ENCODE peak calls at places on chromosomes 12 and 14, in six cellular contexts. One of them, this sample, is unnamed.

GRCh38 chr12:112107728-112108447 is 695 bp downstream of the NAA25 start:
- DNase-seq in frontal cortex: no peak
- DNase-seq in CD8-positive, alpha-beta memory T cell: no peak
- DNase-seq in GM04503: no peak
- DNase-seq in iPS DF 19.7: no peak
- DNase-seq in effector CD8-positive, alpha-beta T cell: no peak
- DNase-seq in this sample: no peak

GRCh38 chr14:104980601-104981531 is 2.7 kb upstream of the AHNAK2 start:
- DNase-seq in frontal cortex: no peak
- DNase-seq in CD8-positive, alpha-beta memory T cell: no peak
- DNase-seq in GM04503: no peak
- DNase-seq in iPS DF 19.7: no peak
- DNase-seq in effector CD8-positive, alpha-beta T cell: no peak
- DNase-seq in this sample: no peak

GRCh38 chr14:50607181-50607580 is 47.2 kb downstream of the ATL1 start:
- DNase-seq in frontal cortex: no peak
- DNase-seq in CD8-positive, alpha-beta memory T cell: no peak
- DNase-seq in GM04503: peak
- DNase-seq in iPS DF 19.7: no peak
- DNase-seq in effector CD8-positive, alpha-beta T cell: no peak
- DNase-seq in this sample: no peak

GRCh38 chr14:64733899-64734298 is 29.7 kb downstream of the PLEKHG3 start:
- DNase-seq in frontal cortex: no peak
- DNase-seq in CD8-positive, alpha-beta memory T cell: no peak
- DNase-seq in GM04503: no peak
- DNase-seq in iPS DF 19.7: no peak
- DNase-seq in effector CD8-positive, alpha-beta T cell: no peak
- DNase-seq in this sample: no peak

GRCh38 chr12:13171921-13172859 is 24.3 kb upstream of the EMP1 start:
- DNase-seq in frontal cortex: no peak
- DNase-seq in CD8-positive, alpha-beta memory T cell: no peak
- DNase-seq in GM04503: peak
- DNase-seq in iPS DF 19.7: peak
- DNase-seq in effector CD8-positive, alpha-beta T cell: no peak
- DNase-seq in this sample: no peak

GRCh38 chr12:126114420-126114819 is 1049.2 kb downstream of the AACS start:
- DNase-seq in frontal cortex: no peak
- DNase-seq in CD8-positive, alpha-beta memory T cell: no peak
- DNase-seq in GM04503: no peak
- DNase-seq in iPS DF 19.7: no peak
- DNase-seq in effector CD8-positive, alpha-beta T cell: no peak
- DNase-seq in this sample: no peak

GRCh38 chr12:100058482-100059029 is 73.8 kb upstream of the ANKS1B start:
- DNase-seq in frontal cortex: no peak
- DNase-seq in CD8-positive, alpha-beta memory T cell: no peak
- DNase-seq in GM04503: peak
- DNase-seq in iPS DF 19.7: no peak
- DNase-seq in effector CD8-positive, alpha-beta T cell: no peak
- DNase-seq in this sample: no peak

GRCh38 chr12:65894127-65894526 is 69.8 kb downstream of the HMGA2 start:
- DNase-seq in frontal cortex: no peak
- DNase-seq in CD8-positive, alpha-beta memory T cell: no peak
- DNase-seq in GM04503: no peak
- DNase-seq in iPS DF 19.7: no peak
- DNase-seq in effector CD8-positive, alpha-beta T cell: no peak
- DNase-seq in this sample: no peak

GRCh38 chr12:45292486-45293195 is 76.7 kb downstream of the ANO6 start:
- DNase-seq in frontal cortex: no peak
- DNase-seq in CD8-positive, alpha-beta memory T cell: no peak
- DNase-seq in GM04503: no peak
- DNase-seq in iPS DF 19.7: no peak
- DNase-seq in effector CD8-positive, alpha-beta T cell: no peak
- DNase-seq in this sample: no peak

GRCh38 chr12:51972424-51972812 is 20.9 kb downstream of the ACVR1B start:
- DNase-seq in frontal cortex: no peak
- DNase-seq in CD8-positive, alpha-beta memory T cell: no peak
- DNase-seq in GM04503: no peak
- DNase-seq in iPS DF 19.7: no peak
- DNase-seq in effector CD8-positive, alpha-beta T cell: no peak
- DNase-seq in this sample: no peak

GRCh38 chr12:53498235-53498630 is 1.0 kb downstream of the MAP3K12 start:
- DNase-seq in frontal cortex: no peak
- DNase-seq in CD8-positive, alpha-beta memory T cell: no peak
- DNase-seq in GM04503: no peak
- DNase-seq in iPS DF 19.7: no peak
- DNase-seq in effector CD8-positive, alpha-beta T cell: no peak
- DNase-seq in this sample: no peak

GRCh38 chr14:90810808-90811207 is 5.4 kb downstream of the TTC7B start:
- DNase-seq in frontal cortex: no peak
- DNase-seq in CD8-positive, alpha-beta memory T cell: no peak
- DNase-seq in GM04503: no peak
- DNase-seq in iPS DF 19.7: no peak
- DNase-seq in effector CD8-positive, alpha-beta T cell: no peak
- DNase-seq in this sample: no peak

GRCh38 chr14:77123381-77124344 is 17.9 kb downstream of the ZDHHC22 start:
- DNase-seq in frontal cortex: no peak
- DNase-seq in CD8-positive, alpha-beta memory T cell: no peak
- DNase-seq in GM04503: no peak
- DNase-seq in iPS DF 19.7: no peak
- DNase-seq in effector CD8-positive, alpha-beta T cell: no peak
- DNase-seq in this sample: no peak

GRCh38 chr14:103121161-103121845 is 2.0 kb upstream of the TNFAIP2 start:
- DNase-seq in frontal cortex: no peak
- DNase-seq in CD8-positive, alpha-beta memory T cell: no peak
- DNase-seq in GM04503: no peak
- DNase-seq in iPS DF 19.7: no peak
- DNase-seq in effector CD8-positive, alpha-beta T cell: no peak
- DNase-seq in this sample: no peak

GRCh38 chr12:46952880-46953517 is 126.4 kb upstream of the PCED1B start:
- DNase-seq in frontal cortex: no peak
- DNase-seq in CD8-positive, alpha-beta memory T cell: no peak
- DNase-seq in GM04503: no peak
- DNase-seq in iPS DF 19.7: no peak
- DNase-seq in effector CD8-positive, alpha-beta T cell: no peak
- DNase-seq in this sample: no peak

GRCh38 chr12:481422-481821 is 21.7 kb downstream of the B4GALNT3 start:
- DNase-seq in frontal cortex: no peak
- DNase-seq in CD8-positive, alpha-beta memory T cell: no peak
- DNase-seq in GM04503: no peak
- DNase-seq in iPS DF 19.7: no peak
- DNase-seq in effector CD8-positive, alpha-beta T cell: no peak
- DNase-seq in this sample: no peak

GRCh38 chr12:92627511-92627910 is 75.3 kb upstream of the PLEKHG7 start:
- DNase-seq in frontal cortex: no peak
- DNase-seq in CD8-positive, alpha-beta memory T cell: no peak
- DNase-seq in GM04503: no peak
- DNase-seq in iPS DF 19.7: no peak
- DNase-seq in effector CD8-positive, alpha-beta T cell: no peak
- DNase-seq in this sample: no peak

GRCh38 chr14:23545740-23546411 is 5.7 kb downstream of the ZFHX2 start:
- DNase-seq in frontal cortex: no peak
- DNase-seq in CD8-positive, alpha-beta memory T cell: no peak
- DNase-seq in GM04503: no peak
- DNase-seq in iPS DF 19.7: no peak
- DNase-seq in effector CD8-positive, alpha-beta T cell: no peak
- DNase-seq in this sample: no peak

GRCh38 chr14:75981426-75981825 is 369 bp downstream of the TGFB3 start:
- DNase-seq in frontal cortex: peak
- DNase-seq in CD8-positive, alpha-beta memory T cell: no peak
- DNase-seq in GM04503: no peak
- DNase-seq in iPS DF 19.7: no peak
- DNase-seq in effector CD8-positive, alpha-beta T cell: no peak
- DNase-seq in this sample: peak

GRCh38 chr12:69509308-69509736 is 39.1 kb downstream of the FRS2 start:
- DNase-seq in frontal cortex: no peak
- DNase-seq in CD8-positive, alpha-beta memory T cell: no peak
- DNase-seq in GM04503: no peak
- DNase-seq in iPS DF 19.7: no peak
- DNase-seq in effector CD8-positive, alpha-beta T cell: no peak
- DNase-seq in this sample: no peak

GRCh38 chr12:71038960-71039359 is 118.4 kb upstream of the PTPRR start:
- DNase-seq in frontal cortex: no peak
- DNase-seq in CD8-positive, alpha-beta memory T cell: no peak
- DNase-seq in GM04503: no peak
- DNase-seq in iPS DF 19.7: no peak
- DNase-seq in effector CD8-positive, alpha-beta T cell: no peak
- DNase-seq in this sample: no peak

GRCh38 chr12:25712169-25712568 is 159.1 kb upstream of the LMNTD1 start:
- DNase-seq in frontal cortex: no peak
- DNase-seq in CD8-positive, alpha-beta memory T cell: no peak
- DNase-seq in GM04503: no peak
- DNase-seq in iPS DF 19.7: no peak
- DNase-seq in effector CD8-positive, alpha-beta T cell: no peak
- DNase-seq in this sample: no peak

GRCh38 chr14:61077946-61078738 is 97.1 kb downstream of the SLC38A6 start:
- DNase-seq in frontal cortex: no peak
- DNase-seq in CD8-positive, alpha-beta memory T cell: no peak
- DNase-seq in GM04503: no peak
- DNase-seq in iPS DF 19.7: no peak
- DNase-seq in effector CD8-positive, alpha-beta T cell: no peak
- DNase-seq in this sample: no peak

GRCh38 chr12:95591731-95592130 is 40.5 kb upstream of the USP44 start:
- DNase-seq in frontal cortex: no peak
- DNase-seq in CD8-positive, alpha-beta memory T cell: no peak
- DNase-seq in GM04503: no peak
- DNase-seq in iPS DF 19.7: no peak
- DNase-seq in effector CD8-positive, alpha-beta T cell: no peak
- DNase-seq in this sample: no peak

GRCh38 chr12:13097526-13097925 is 5.9 kb downstream of the GSG1 start:
- DNase-seq in frontal cortex: no peak
- DNase-seq in CD8-positive, alpha-beta memory T cell: no peak
- DNase-seq in GM04503: no peak
- DNase-seq in iPS DF 19.7: no peak
- DNase-seq in effector CD8-positive, alpha-beta T cell: no peak
- DNase-seq in this sample: peak

GRCh38 chr12:120630139-120630895 is 10.1 kb upstream of the CABP1 start:
- DNase-seq in frontal cortex: no peak
- DNase-seq in CD8-positive, alpha-beta memory T cell: no peak
- DNase-seq in GM04503: no peak
- DNase-seq in iPS DF 19.7: no peak
- DNase-seq in effector CD8-positive, alpha-beta T cell: no peak
- DNase-seq in this sample: no peak

GRCh38 chr12:115155665-115156645 is 472.0 kb upstream of the TBX3 start:
- DNase-seq in frontal cortex: no peak
- DNase-seq in CD8-positive, alpha-beta memory T cell: no peak
- DNase-seq in GM04503: peak
- DNase-seq in iPS DF 19.7: peak
- DNase-seq in effector CD8-positive, alpha-beta T cell: no peak
- DNase-seq in this sample: no peak

GRCh38 chr12:109771746-109772621 is 58.4 kb downstream of the FAM222A start:
- DNase-seq in frontal cortex: no peak
- DNase-seq in CD8-positive, alpha-beta memory T cell: no peak
- DNase-seq in GM04503: no peak
- DNase-seq in iPS DF 19.7: no peak
- DNase-seq in effector CD8-positive, alpha-beta T cell: no peak
- DNase-seq in this sample: no peak

GRCh38 chr12:130780325-130780724 is 58.7 kb downstream of the STX2 start:
- DNase-seq in frontal cortex: no peak
- DNase-seq in CD8-positive, alpha-beta memory T cell: no peak
- DNase-seq in GM04503: no peak
- DNase-seq in iPS DF 19.7: no peak
- DNase-seq in effector CD8-positive, alpha-beta T cell: no peak
- DNase-seq in this sample: no peak

GRCh38 chr14:103243764-103244737 is 90.0 kb upstream of the EIF5 start:
- DNase-seq in frontal cortex: no peak
- DNase-seq in CD8-positive, alpha-beta memory T cell: no peak
- DNase-seq in GM04503: no peak
- DNase-seq in iPS DF 19.7: no peak
- DNase-seq in effector CD8-positive, alpha-beta T cell: no peak
- DNase-seq in this sample: no peak

GRCh38 chr12:43914923-43915468 is 79.1 kb downstream of the TMEM117 start:
- DNase-seq in frontal cortex: no peak
- DNase-seq in CD8-positive, alpha-beta memory T cell: no peak
- DNase-seq in GM04503: no peak
- DNase-seq in iPS DF 19.7: no peak
- DNase-seq in effector CD8-positive, alpha-beta T cell: no peak
- DNase-seq in this sample: no peak

GRCh38 chr12:104622942-104623341 is 166.2 kb downstream of the CHST11 start:
- DNase-seq in frontal cortex: no peak
- DNase-seq in CD8-positive, alpha-beta memory T cell: no peak
- DNase-seq in GM04503: no peak
- DNase-seq in iPS DF 19.7: no peak
- DNase-seq in effector CD8-positive, alpha-beta T cell: no peak
- DNase-seq in this sample: no peak

GRCh38 chr12:8890313-8891084 is 23.8 kb upstream of the PHC1 start:
- DNase-seq in frontal cortex: no peak
- DNase-seq in CD8-positive, alpha-beta memory T cell: peak
- DNase-seq in GM04503: peak
- DNase-seq in iPS DF 19.7: no peak
- DNase-seq in effector CD8-positive, alpha-beta T cell: peak
- DNase-seq in this sample: peak

GRCh38 chr12:53279888-53280498 is 11.9 kb downstream of the ESPL1 start:
- DNase-seq in frontal cortex: no peak
- DNase-seq in CD8-positive, alpha-beta memory T cell: no peak
- DNase-seq in GM04503: no peak
- DNase-seq in iPS DF 19.7: no peak
- DNase-seq in effector CD8-positive, alpha-beta T cell: no peak
- DNase-seq in this sample: no peak

GRCh38 chr12:59820594-59821011 is 224.8 kb downstream of the SLC16A7 start:
- DNase-seq in frontal cortex: no peak
- DNase-seq in CD8-positive, alpha-beta memory T cell: no peak
- DNase-seq in GM04503: peak
- DNase-seq in iPS DF 19.7: no peak
- DNase-seq in effector CD8-positive, alpha-beta T cell: no peak
- DNase-seq in this sample: no peak

GRCh38 chr12:56334490-56334793 is 642 bp upstream of the PAN2 start:
- DNase-seq in frontal cortex: no peak
- DNase-seq in CD8-positive, alpha-beta memory T cell: no peak
- DNase-seq in GM04503: no peak
- DNase-seq in iPS DF 19.7: no peak
- DNase-seq in effector CD8-positive, alpha-beta T cell: no peak
- DNase-seq in this sample: no peak

GRCh38 chr14:91246051-91246852 is 1.7 kb upstream of the GPR68 start:
- DNase-seq in frontal cortex: no peak
- DNase-seq in CD8-positive, alpha-beta memory T cell: peak
- DNase-seq in GM04503: no peak
- DNase-seq in iPS DF 19.7: no peak
- DNase-seq in effector CD8-positive, alpha-beta T cell: peak
- DNase-seq in this sample: no peak

This sample was measured in naive B cell.